ENCODE peak calls at places on chromosome 3, in seven cellular contexts. A is stimulated activated CD4-positive, alpha-beta T cell treated with anti-CD3 and anti-CD28 coated beads, Interleukin-15, amount 100 ng/mL, for 1 hour; K is EL; V is cardiac muscle cell; U is left ventricle myocardium superior; L is stimulated activated CD8-positive, alpha-beta memory T cell treated with anti-CD3 and anti-CD28 coated beads, Interleukin-2, amount 100 ng/mL, for 1 hour; C is mucosa of descending colon. E is an unnamed sample.

GRCh38 chr3:148332509-148332908 is 365.2 kb upstream of the AGTR1 start:
- DNase-seq in C (no peak), L (no peak), K (no peak), U (no peak), A (no peak), V (no peak), E (no peak)

GRCh38 chr3:183188895-183189462 is 26.4 kb upstream of the LAMP3 start:
- DNase-seq in A (no peak), C (peak), U (peak), L (no peak), K (peak), V (peak), E (peak)

GRCh38 chr3:180161770-180162169 is 125.0 kb upstream of the PEX5L start:
- DNase-seq in C (no peak), A (no peak), U (no peak), K (no peak), V (no peak), L (no peak), E (no peak)

GRCh38 chr3:15175590-15175989 is 30.5 kb upstream of the CAPN7 start:
- DNase-seq in U (no peak), V (no peak), L (no peak), K (no peak), C (no peak), A (no peak), E (no peak)

GRCh38 chr3:182118081-182118480 is 406.4 kb downstream of the SOX2 start:
- DNase-seq in U (no peak), A (no peak), C (no peak), L (no peak), K (no peak), V (no peak), E (peak)

GRCh38 chr3:5021571-5022092 is 42.4 kb downstream of the BHLHE40 start:
- DNase-seq in L (no peak), A (no peak), U (no peak), V (no peak), K (peak), C (no peak), E (peak)

GRCh38 chr3:72152551-72153476 is 367.9 kb upstream of the PROK2 start:
- DNase-seq in C (peak), L (no peak), U (peak), K (peak), A (no peak), V (peak), E (peak)

GRCh38 chr3:192636517-192637444 is 90.6 kb downstream of the FGF12 start:
- DNase-seq in V (no peak), A (no peak), U (peak), L (no peak), C (no peak), K (no peak), E (no peak)

GRCh38 chr3:63295806-63296205 is 17.7 kb downstream of the SYNPR start:
- DNase-seq in V (no peak), C (no peak), L (no peak), U (no peak), K (no peak), A (no peak), E (no peak)

GRCh38 chr3:132635052-132635451 is 24.6 kb downstream of the ACAD11 start:
- DNase-seq in L (no peak), V (no peak), A (no peak), U (no peak), K (no peak), C (no peak), E (no peak)

GRCh38 chr3:12280333-12280732 is 8.5 kb upstream of the PPARG start:
- DNase-seq in A (no peak), C (no peak), K (no peak), L (no peak), V (no peak), U (no peak), E (no peak)

GRCh38 chr3:184710870-184711365 is 946 bp downstream of the MAGEF1 start:
- DNase-seq in C (no peak), U (no peak), K (peak), A (no peak), L (no peak), V (peak), E (peak)

GRCh38 chr3:2589336-2589969 is 490.8 kb downstream of the CNTN4 start:
- DNase-seq in A (no peak), V (no peak), U (no peak), L (no peak), K (no peak), C (no peak), E (no peak)

GRCh38 chr3:40996382-40996781 is 202.9 kb upstream of the CTNNB1 start:
- DNase-seq in V (no peak), U (peak), L (no peak), C (no peak), A (no peak), K (peak), E (peak)

GRCh38 chr3:184180165-184180564 is 5.5 kb downstream of the AP2M1 start:
- DNase-seq in V (peak), U (no peak), K (peak), C (no peak), A (no peak), L (no peak), E (peak)

GRCh38 chr3:178182337-178182761 is 353.9 kb upstream of the KCNMB2 start:
- DNase-seq in K (no peak), U (peak), A (no peak), L (no peak), V (no peak), C (no peak), E (no peak)

GRCh38 chr3:170725285-170725731 is 139.4 kb upstream of the SLC7A14 start:
- DNase-seq in L (no peak), A (no peak), K (no peak), U (no peak), C (no peak), V (peak), E (peak)

GRCh38 chr3:114214542-114215341 is 22.6 kb downstream of the ZNF80 start:
- DNase-seq in U (no peak), L (no peak), V (no peak), K (no peak), A (no peak), C (no peak), E (no peak)

GRCh38 chr3:98333989-98334606 is 19.6 kb upstream of the OR5K4 start:
- DNase-seq in U (no peak), V (peak), C (no peak), K (no peak), A (no peak), L (no peak), E (no peak)

GRCh38 chr3:76021376-76021775 is 236.0 kb upstream of the ZNF717 start:
- DNase-seq in L (no peak), V (no peak), C (no peak), U (no peak), A (no peak), K (no peak), E (peak)

GRCh38 chr3:147415337-147415736 is 6.2 kb downstream of the ZIC1 start:
- DNase-seq in C (no peak), K (no peak), U (no peak), A (no peak), L (no peak), V (no peak), E (no peak)

GRCh38 chr3:143901105-143901504 is 52.8 kb upstream of the SLC9A9 start:
- DNase-seq in V (peak), C (no peak), L (no peak), A (no peak), U (no peak), K (peak), E (peak)

GRCh38 chr3:89113887-89114840 is 6.7 kb downstream of the EPHA3 start:
- DNase-seq in A (no peak), C (peak), U (peak), L (no peak), K (peak), V (peak), E (peak)

GRCh38 chr3:116886202-116886893 is 176.8 kb downstream of the TUSC7 start:
- DNase-seq in V (no peak), L (no peak), C (no peak), K (no peak), A (no peak), U (no peak), E (no peak)

GRCh38 chr3:125052671-125053303 is 3.0 kb downstream of the HEG1 start:
- DNase-seq in L (no peak), U (no peak), K (peak), C (no peak), V (peak), A (no peak), E (peak)

GRCh38 chr3:40524571-40525285 is at the start of gene ZNF621:
- DNase-seq in C (peak), K (peak), V (peak), U (peak), A (peak), L (peak), E (peak)

GRCh38 chr3:143849854-143850549 is 1.7 kb upstream of the SLC9A9 start:
- DNase-seq in A (no peak), L (no peak), C (peak), K (peak), U (no peak), V (peak), E (peak)

GRCh38 chr3:170062769-170063168 is 25.0 kb downstream of the GPR160 start:
- DNase-seq in A (peak), K (no peak), V (no peak), L (no peak), C (no peak), U (no peak), E (no peak)

GRCh38 chr3:195613468-195614069 is 29.8 kb upstream of the APOD start:
- DNase-seq in L (no peak), K (peak), V (no peak), U (no peak), C (no peak), A (no peak), E (no peak)